ENCODE peak calls at places on chromosomes 7 and 10, in five cellular contexts. O is HCT116, S is GM12878, D is K562, X is HepG2. E is an unnamed sample.

GRCh38 chr7:88302486-88302885 is 4.2 kb downstream of the STEAP4 start:
- DNase-seq in O (no peak), S (no peak), D (no peak), X (no peak), E (no peak)

GRCh38 chr7:150516956-150517355 is 2.3 kb downstream of the GIMAP7 start:
- DNase-seq in O (no peak), S (no peak), D (no peak), X (no peak), E (no peak)

GRCh38 chr10:32963102-32963501 is 5.1 kb upstream of the ITGB1 start:
- DNase-seq in O (no peak), S (no peak), D (no peak), X (no peak), E (peak; percentile 87)

GRCh38 chr10:48981310-48981907 is 41.8 kb upstream of the LRRC18 start:
- DNase-seq in O (peak; percentile 42), S (no peak), D (peak; percentile 84), X (peak; percentile 24), E (peak; percentile 41)

GRCh38 chr10:68179016-68179415 is 52.9 kb downstream of the ATOH7 start:
- DNase-seq in O (no peak), S (no peak), D (no peak), X (no peak), E (no peak)

GRCh38 chr10:30387646-30388243 is 38.7 kb upstream of the MTPAP start:
- DNase-seq in O (peak; percentile 81), S (no peak), D (peak; percentile 18), X (peak; percentile 35), E (no peak)

GRCh38 chr10:24305551-24306506 is 96.9 kb downstream of the KIAA1217 start:
- DNase-seq in O (no peak), S (no peak), D (no peak), X (no peak), E (peak; percentile 47)

GRCh38 chr7:41711283-41712064 is 8.6 kb upstream of the INHBA start:
- DNase-seq in O (no peak), S (no peak), D (peak; percentile 30), X (peak; percentile 4), E (peak; percentile 37)

GRCh38 chr10:4527281-4527960 is 298.6 kb upstream of the AKR1E2 start:
- DNase-seq in O (no peak), S (no peak), D (no peak), X (no peak), E (peak; percentile 41)

GRCh38 chr10:474946-475345 is 214.5 kb downstream of the DIP2C start:
- DNase-seq in O (no peak), S (no peak), D (no peak), X (no peak), E (no peak)

GRCh38 chr7:75565129-75565528 is 73.0 kb downstream of the SPDYE5 start:
- DNase-seq in O (no peak), S (no peak), D (no peak), X (no peak), E (peak; percentile 93)
- TF ChIP-seq CEBPB in O (no peak), S (no peak), D (no peak), X (no peak), E (peak; percentile 66)

GRCh38 chr10:102310356-102311024 is 65.2 kb downstream of the GBF1 start:
- DNase-seq in O (peak; percentile 61), S (no peak), D (no peak), X (peak; percentile 76), E (peak; percentile 66)

GRCh38 chr10:102311025-102311420 is 65.7 kb downstream of the GBF1 start:
- DNase-seq in O (no peak), S (no peak), D (no peak), X (no peak), E (peak; percentile 51)

GRCh38 chr10:102313221-102313896 is 68.0 kb downstream of the GBF1 start:
- DNase-seq in O (no peak), S (no peak), D (no peak), X (no peak), E (no peak)

GRCh38 chr10:102314801-102315200 is 69.5 kb downstream of the GBF1 start:
- DNase-seq in O (no peak), S (no peak), D (no peak), X (no peak), E (no peak)

GRCh38 chr10:102312683-102313082 is 67.4 kb downstream of the GBF1 start:
- DNase-seq in O (no peak), S (no peak), D (no peak), X (no peak), E (peak; percentile 59)
- H4K20me1 ChIP-seq in O (peaks cover 7% of the 10 kb centered on the region), S (no peaks in the 10 kb centered on the region), D (peaks cover 34% of the 10 kb centered on the region), X (peaks cover 5% of the 10 kb centered on the region), E (peaks cover 47% of the 10 kb centered on the region)

GRCh38 chr7:105680505-105681187 is 99.4 kb upstream of the EFCAB10 start:
- DNase-seq in O (no peak), S (no peak), D (no peak), X (peak; percentile 68), E (no peak)
- H3K4me2 ChIP-seq in O (no peak overlapping the region), S (no peak overlapping the region), D (no peak overlapping the region), X (peak overlapping the region; percentile 59), E (no peak overlapping the region)

GRCh38 chr10:129872001-129872400 is 92.1 kb downstream of the EBF3 start:
- DNase-seq in O (no peak), S (no peak), D (no peak), X (no peak), E (no peak)

GRCh38 chr10:129873351-129873750 is 90.7 kb downstream of the EBF3 start:
- DNase-seq in O (no peak), S (no peak), D (no peak), X (no peak), E (no peak)

GRCh38 chr10:129870042-129870757 is 93.9 kb downstream of the EBF3 start:
- DNase-seq in O (no peak), S (no peak), D (no peak), X (no peak), E (no peak)

GRCh38 chr10:129868470-129869035 is 95.5 kb downstream of the EBF3 start:
- DNase-seq in O (no peak), S (no peak), D (no peak), X (no peak), E (no peak)

GRCh38 chr10:129870926-129871660 is 93.0 kb downstream of the EBF3 start:
- DNase-seq in O (no peak), S (no peak), D (no peak), X (no peak), E (peak; percentile 15)
- TF ChIP-seq CEBPB in O (no peak), S (no peak), D (no peak), X (no peak), E (no peak)